ENCODE peak calls at places on chromosomes 5 and 9, in ten cellular contexts. I is tibial artery; R is spleen; A is vagina; Q is IMR-90; S is transverse colon; L is astrocyte; O is CD8-positive, alpha-beta T cell; D is HepG2; M is thoracic aorta. Y is an unnamed sample. For H3K4me1, the result is how much of the 10 kb centered on the place peaks cover.

GRCh38 chr5:146965781-146966659 is 87.5 kb upstream of the PPP2R2B start:
- DNase-seq in I (peak), R (no peak), A (no peak), Q (peak), S (peak), L (peak), O (peak), D (peak), M (peak), Y (peak)

GRCh38 chr9:128899566-128900322 is 17.8 kb downstream of the LRRC8A start:
- DNase-seq in I (no peak), R (no peak), A (no peak), Q (no peak), S (peak), L (no peak), O (no peak), D (no peak), M (no peak), Y (no peak)

GRCh38 chr5:179805070-179805528 is 1.6 kb downstream of the MGAT4B start:
- DNase-seq in I (no peak), R (peak), A (no peak), Q (no peak), S (peak), L (no peak), O (no peak), D (no peak), M (no peak), Y (no peak)

GRCh38 chr5:65100846-65101678 is 332.3 kb downstream of the CWC27 start:
- DNase-seq in I (peak), R (no peak), A (no peak), Q (peak), S (peak), L (peak), O (peak), D (peak), M (peak), Y (peak)

GRCh38 chr5:134079748-134080581 is 34.5 kb upstream of the TCF7 start:
- DNase-seq in I (no peak), R (peak), A (no peak), Q (no peak), S (no peak), L (no peak), O (peak), D (no peak), M (no peak), Y (no peak)

GRCh38 chr9:136674786-136675349 is 12.2 kb downstream of the EGFL7 start:
- DNase-seq in I (no peak), R (no peak), A (no peak), Q (no peak), S (peak), L (no peak), O (no peak), D (peak), M (no peak), Y (peak)

GRCh38 chr5:113068559-113068958 is 92.0 kb downstream of the DCP2 start:
- DNase-seq in I (no peak), R (no peak), A (no peak), Q (peak), S (no peak), L (peak), O (no peak), D (no peak), M (no peak), Y (no peak)

GRCh38 chr5:142388696-142389095 is 63.9 kb upstream of the SPRY4 start:
- DNase-seq in I (no peak), R (no peak), A (no peak), Q (peak), S (no peak), L (peak), O (no peak), D (peak), M (no peak), Y (no peak)

GRCh38 chr5:99543841-99544240 is 615.0 kb upstream of the CHD1 start:
- DNase-seq in I (no peak), R (no peak), A (no peak), Q (no peak), S (no peak), L (peak), O (no peak), D (no peak), M (no peak), Y (no peak)

GRCh38 chr5:148469446-148470062 is 85.8 kb downstream of the FBXO38 start:
- DNase-seq in I (peak), R (no peak), A (no peak), Q (peak), S (no peak), L (peak), O (no peak), D (no peak), M (peak), Y (no peak)

GRCh38 chr9:107465467-107466451 is 23.8 kb downstream of the KLF4 start:
- DNase-seq in I (peak), R (peak), A (no peak), Q (peak), S (peak), L (peak), O (no peak), D (no peak), M (peak), Y (peak)

GRCh38 chr9:17148324-17148723 is 13.5 kb downstream of the CNTLN start:
- DNase-seq in I (no peak), R (no peak), A (no peak), Q (no peak), S (no peak), L (no peak), O (no peak), D (no peak), M (no peak), Y (no peak)

GRCh38 chr5:67960939-67961338 is 254.6 kb upstream of the PIK3R1 start:
- DNase-seq in I (no peak), R (no peak), A (no peak), Q (no peak), S (no peak), L (no peak), O (no peak), D (no peak), M (no peak), Y (no peak)

GRCh38 chr9:111094433-111095421 is 56.5 kb upstream of the LPAR1 start:
- DNase-seq in I (peak), R (no peak), A (no peak), Q (peak), S (peak), L (peak), O (no peak), D (no peak), M (peak), Y (no peak)

GRCh38 chr9:121201045-121201737 is 478 bp downstream of the RAB14 start:
- DNase-seq in I (peak), R (peak), A (no peak), Q (no peak), S (peak), L (no peak), O (peak), D (no peak), M (no peak), Y (peak)

GRCh38 chr9:93963969-93964368 is 8.8 kb upstream of the BARX1 start:
- DNase-seq in I (no peak), R (no peak), A (no peak), Q (peak), S (no peak), L (no peak), O (no peak), D (no peak), M (no peak), Y (no peak)

GRCh38 chr5:148855249-148856008 is 29.0 kb downstream of the ADRB2 start:
- DNase-seq in I (no peak), R (no peak), A (no peak), Q (no peak), S (no peak), L (no peak), O (peak), D (no peak), M (no peak), Y (no peak)

GRCh38 chr5:67537439-67538342 is 341.1 kb upstream of the CD180 start:
- DNase-seq in I (no peak), R (no peak), A (no peak), Q (no peak), S (no peak), L (no peak), O (no peak), D (no peak), M (no peak), Y (no peak)

GRCh38 chr5:173326501-173326960 is 1.7 kb downstream of the STC2 start:
- DNase-seq in I (no peak), R (peak), A (no peak), Q (peak), S (no peak), L (peak), O (no peak), D (no peak), M (no peak), Y (no peak)

GRCh38 chr9:89810434-89810833 is 205.6 kb downstream of the GADD45G start:
- DNase-seq in I (no peak), R (no peak), A (no peak), Q (no peak), S (no peak), L (peak), O (no peak), D (no peak), M (no peak), Y (no peak)

GRCh38 chr9:123368023-123368422 is 12.0 kb downstream of the CRB2 start:
- DNase-seq in I (no peak), R (no peak), A (no peak), Q (no peak), S (no peak), L (no peak), O (no peak), D (no peak), M (no peak), Y (no peak)

GRCh38 chr9:78115073-78115472 is 83.5 kb upstream of the GNAQ start:
- DNase-seq in I (no peak), R (no peak), A (no peak), Q (no peak), S (no peak), L (no peak), O (no peak), D (peak), M (no peak), Y (no peak)

GRCh38 chr5:78746990-78747389 is 98.4 kb upstream of the LHFPL2 start:
- DNase-seq in I (no peak), R (no peak), A (no peak), Q (no peak), S (no peak), L (no peak), O (no peak), D (no peak), M (no peak), Y (no peak)

GRCh38 chr5:59099270-59099994 is 516.6 kb downstream of the RAB3C start:
- DNase-seq in I (no peak), R (no peak), A (no peak), Q (peak), S (no peak), L (peak), O (peak), D (peak), M (no peak), Y (no peak)

GRCh38 chr5:3844266-3844665 is 248.6 kb downstream of the IRX1 start:
- DNase-seq in I (no peak), R (no peak), A (no peak), Q (no peak), S (no peak), L (no peak), O (no peak), D (no peak), M (no peak), Y (no peak)

GRCh38 chr5:164256351-164256750 is 750.9 kb downstream of the MAT2B start:
- DNase-seq in I (no peak), R (no peak), A (no peak), Q (peak), S (no peak), L (peak), O (no peak), D (no peak), M (no peak), Y (no peak)

DNA sequence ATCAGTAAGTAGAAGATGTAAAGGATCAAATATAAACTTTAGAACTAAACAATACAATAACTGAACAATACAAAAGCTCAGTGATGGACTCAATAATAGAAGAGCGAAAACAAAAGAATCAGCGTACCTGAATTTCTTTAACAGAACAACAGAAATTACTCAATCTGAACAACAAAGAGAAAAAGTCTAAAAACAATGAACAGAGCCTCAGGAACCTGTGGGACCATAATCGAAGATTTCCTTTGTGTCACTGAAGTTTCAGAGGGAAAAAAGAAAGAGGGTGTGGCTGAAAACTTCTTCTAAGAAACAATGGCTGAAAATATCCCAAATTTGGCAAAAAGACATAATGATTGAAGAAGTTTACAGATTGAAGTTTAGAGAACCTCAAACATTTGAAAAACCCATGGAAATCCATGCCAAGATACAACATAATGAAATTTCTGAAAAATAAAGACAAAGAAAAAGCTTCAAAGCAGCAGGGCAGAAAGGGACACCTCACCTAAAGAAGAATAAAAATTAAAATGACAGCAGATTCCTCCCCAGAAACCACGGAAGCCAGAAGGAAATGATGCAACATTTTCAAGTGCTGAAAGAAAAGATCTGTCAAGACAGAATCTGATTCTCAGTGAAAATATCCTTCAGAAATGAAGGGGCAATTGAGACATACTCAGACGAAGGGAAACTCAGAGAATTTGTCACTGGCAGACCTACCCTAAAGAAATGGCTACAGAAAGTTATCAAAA is 288.8 kb downstream of the ARL15 start:
- DNase-seq in I (no peak), R (no peak), A (no peak), Q (peak), S (no peak), L (peak), O (no peak), D (no peak), M (no peak), Y (no peak)
- H3K4me3 ChIP-seq in I (no peak), R (no peak), A (no peak), Q (no peak), S (no peak), L (no peak), O (no peak), D (no peak), M (no peak), Y (no peak)

DNA sequence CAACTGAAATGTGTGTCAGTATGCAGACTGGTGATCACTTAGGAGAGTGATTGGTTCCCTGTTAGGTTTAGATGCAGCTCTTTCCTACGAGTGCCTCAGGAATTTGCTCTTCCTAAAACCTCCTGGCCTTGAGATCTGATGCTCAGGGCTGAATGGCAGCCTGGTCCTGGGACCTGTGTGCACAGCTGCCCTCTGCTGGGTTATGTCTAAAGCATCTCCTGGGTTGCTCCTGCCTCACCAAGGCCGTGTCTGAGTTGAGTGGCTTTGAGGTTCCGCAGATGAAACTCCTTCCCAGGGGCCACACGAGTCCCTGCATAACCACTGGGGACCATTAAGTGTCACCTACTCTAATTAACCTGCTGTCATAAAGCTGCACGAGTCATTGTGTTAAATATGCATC is 59.5 kb downstream of the MVB12B start:
- DNase-seq in I (no peak), R (no peak), A (no peak), Q (no peak), S (peak), L (no peak), O (no peak), D (peak), M (no peak), Y (no peak)
- TF ChIP-seq CTCF in I (no peak), R (no peak), A (no peak), Q (peak), S (peak), L (peak), O (no peak), D (peak), M (no peak), Y (no peak)

GRCh38 chr5:10760033-10760975 is 730 bp downstream of the DAP start:
- DNase-seq in I (peak), R (no peak), A (no peak), Q (peak), S (peak), L (peak), O (no peak), D (peak), M (no peak), Y (peak)

GRCh38 chr5:10762776-10763500 is 1.9 kb upstream of the DAP start:
- DNase-seq in I (no peak), R (peak), A (no peak), Q (peak), S (no peak), L (no peak), O (no peak), D (no peak), M (no peak), Y (no peak)

GRCh38 chr5:10762178-10762775 is 1.2 kb upstream of the DAP start:
- DNase-seq in I (peak), R (peak), A (no peak), Q (no peak), S (peak), L (no peak), O (no peak), D (no peak), M (no peak), Y (peak)

GRCh38 chr5:10761842-10762165 is 770 bp upstream of the DAP start:
- DNase-seq in I (no peak), R (no peak), A (no peak), Q (peak), S (no peak), L (no peak), O (no peak), D (no peak), M (no peak), Y (no peak)

GRCh38 chr5:10760976-10761841 is at the start of gene DAP:
- DNase-seq in I (peak), R (peak), A (no peak), Q (peak), S (peak), L (peak), O (peak), D (peak), M (no peak), Y (peak)
- H3K4me1 ChIP-seq in I (half or more), R (under half), A (half or more), Q (under half), S (under half), L (under half), O (under half), D (half or more), M (half or more), Y (under half)

GRCh38 chr5:110088676-110089436 is 399.1 kb downstream of the MAN2A1 start:
- DNase-seq in I (no peak), R (no peak), A (no peak), Q (no peak), S (no peak), L (no peak), O (no peak), D (no peak), M (no peak), Y (no peak)

GRCh38 chr5:110094109-110094508 is 404.4 kb downstream of the MAN2A1 start:
- DNase-seq in I (no peak), R (no peak), A (no peak), Q (no peak), S (no peak), L (no peak), O (no peak), D (no peak), M (no peak), Y (no peak)

GRCh38 chr5:110096419-110096818 is 406.7 kb downstream of the MAN2A1 start:
- DNase-seq in I (no peak), R (no peak), A (no peak), Q (no peak), S (no peak), L (no peak), O (no peak), D (no peak), M (no peak), Y (no peak)

GRCh38 chr5:110094559-110094958 is 404.8 kb downstream of the MAN2A1 start:
- DNase-seq in I (no peak), R (no peak), A (no peak), Q (no peak), S (no peak), L (no peak), O (no peak), D (no peak), M (no peak), Y (no peak)

DNA sequence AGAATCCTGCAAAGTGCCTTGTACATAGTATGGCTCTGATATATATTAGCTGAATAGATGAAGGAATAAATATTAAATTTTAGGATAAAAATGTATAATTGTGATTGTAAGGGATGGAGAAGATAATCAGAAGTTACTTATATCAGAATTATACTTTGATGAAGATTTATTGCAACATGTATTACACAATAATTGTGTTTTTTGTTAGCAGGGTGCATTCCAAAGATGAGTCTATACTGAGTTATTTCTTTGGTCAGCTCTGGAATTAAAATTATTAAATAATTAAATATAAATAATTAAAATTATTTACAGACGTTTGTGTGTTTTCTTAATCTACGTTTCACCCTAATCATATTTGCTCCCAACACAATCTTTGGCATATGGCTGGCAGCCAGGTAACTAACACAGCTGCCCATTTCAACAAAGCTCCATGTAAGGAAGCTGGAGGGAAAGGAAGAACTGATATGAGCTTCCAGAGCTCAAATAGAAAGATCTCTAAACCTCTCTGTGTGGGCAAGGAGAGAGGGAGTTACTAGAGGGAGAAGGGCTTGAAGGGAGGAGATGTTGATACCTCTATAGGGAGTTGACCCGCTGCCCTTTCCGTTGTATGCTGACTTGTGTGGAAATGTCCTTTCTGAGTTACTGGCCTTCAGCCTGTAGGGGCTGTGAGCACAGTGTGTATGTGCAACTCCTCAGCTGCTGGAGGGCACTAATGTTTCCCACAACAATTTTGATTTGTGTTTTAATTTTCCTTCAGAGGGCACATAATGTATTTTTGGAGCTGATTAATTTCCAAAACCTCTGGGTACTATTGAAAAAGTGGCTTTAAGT is 403.4 kb downstream of the MAN2A1 start:
- DNase-seq in I (no peak), R (no peak), A (no peak), Q (no peak), S (no peak), L (no peak), O (no peak), D (peak), M (no peak), Y (no peak)
- H3K4me3 ChIP-seq in I (no peak), R (no peak), A (no peak), Q (no peak), S (no peak), L (no peak), O (no peak), D (no peak), M (no peak), Y (no peak)

DNA sequence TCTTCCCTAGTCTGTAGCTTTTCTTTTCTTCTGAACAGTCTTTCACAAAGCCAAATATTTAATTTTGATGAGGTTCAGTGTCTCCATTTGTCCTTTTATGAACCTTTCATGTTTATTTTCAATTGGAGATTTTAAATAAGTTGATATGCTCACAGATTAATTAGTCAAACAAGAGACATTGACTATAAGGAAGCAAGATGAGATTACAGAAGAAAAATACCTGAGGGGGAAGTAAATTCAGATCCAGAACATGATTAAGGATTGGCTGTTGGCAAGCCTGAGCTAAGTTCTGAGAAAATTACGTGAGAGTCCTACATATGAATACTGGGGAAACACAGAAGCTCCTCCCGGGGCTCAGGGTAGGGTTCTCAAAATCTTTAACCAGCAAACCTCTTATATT is 1039.8 kb upstream of the SEMA6A start:
- DNase-seq in I (no peak), R (no peak), A (no peak), Q (no peak), S (no peak), L (no peak), O (no peak), D (no peak), M (no peak), Y (no peak)
- TF ChIP-seq CTCF in I (no peak), R (no peak), A (no peak), Q (no peak), S (no peak), L (no peak), O (no peak), D (no peak), M (no peak), Y (no peak)